ENCODE peak calls at places on chromosomes 6 and 20, in four cellular contexts. C, K, P and S are unnamed samples.
A peak's percentile ranks its signal among the peaks of the same experiment; 100 is the strongest.

GRCh38 chr6:31144296-31144969 is 5.6 kb upstream of the PSORS1C2 start:
- DNase-seq in K (no peak), C (no peak), P (no peak), S (no peak)

GRCh38 chr6:144559865-144560603 is 274.9 kb downstream of the UTRN start:
- DNase-seq in C (no peak), K (no peak), P (no peak), S (no peak)

GRCh38 chr20:37651932-37652331 is 41.9 kb upstream of the CTNNBL1 start:
- DNase-seq in C (no peak), P (peak; percentile 58), K (peak; percentile 18), S (no peak)

GRCh38 chr6:135182120-135182992 is 1.2 kb downstream of the MYB start:
- DNase-seq in P (no peak), K (no peak), C (no peak), S (no peak)

GRCh38 chr6:4518506-4518905 is 257.7 kb upstream of the CDYL start:
- DNase-seq in C (no peak), P (no peak), K (peak; percentile 54), S (peak; percentile 46)

GRCh38 chr20:2378893-2379292 is 1.8 kb upstream of the TGM6 start:
- DNase-seq in K (no peak), C (no peak), P (no peak), S (no peak)

GRCh38 chr6:45293306-45293705 is 34.8 kb upstream of the RUNX2 start:
- DNase-seq in P (no peak), C (no peak), K (no peak), S (no peak)

GRCh38 chr6:20589266-20589665 is 55.0 kb downstream of the CDKAL1 start:
- DNase-seq in P (no peak), K (no peak), C (no peak), S (no peak)

GRCh38 chr20:47230811-47231256 is 125.7 kb downstream of the ZMYND8 start:
- DNase-seq in P (no peak), C (no peak), K (no peak), S (no peak)

GRCh38 chr20:34693414-34693813 is 10.7 kb upstream of the TP53INP2 start:
- DNase-seq in C (no peak), P (peak; percentile 66), K (no peak), S (no peak)

GRCh38 chr20:21179796-21180195 is 53.9 kb downstream of the KIZ start:
- DNase-seq in C (no peak), P (no peak), K (no peak), S (no peak)

GRCh38 chr6:111625511-111626331 is 20.0 kb upstream of the TRAF3IP2 start:
- DNase-seq in C (no peak), P (peak; percentile 55), K (no peak), S (no peak)

GRCh38 chr20:2316847-2317495 is 21.2 kb downstream of the TGM3 start:
- DNase-seq in P (no peak), K (no peak), C (no peak), S (no peak)

GRCh38 chr20:64112691-64113443 is 5.5 kb upstream of the NPBWR2 start:
- DNase-seq in P (no peak), K (no peak), C (no peak), S (no peak)

GRCh38 chr20:7742479-7742878 is 197.8 kb downstream of the HAO1 start:
- DNase-seq in P (no peak), C (no peak), K (no peak), S (peak; percentile 37)

GRCh38 chr6:47852727-47853126 is 70.9 kb downstream of the OPN5 start:
- DNase-seq in K (no peak), C (no peak), P (no peak), S (no peak)

GRCh38 chr6:14017626-14018475 is 93.1 kb downstream of the RNF182 start:
- DNase-seq in C (no peak), K (no peak), P (no peak), S (no peak)

GRCh38 chr20:49583669-49584417 is 15.9 kb upstream of the PTGIS start:
- DNase-seq in C (no peak), P (peak; percentile 86), K (peak; percentile 82), S (peak; percentile 88)

GRCh38 chr20:21396921-21397340 is 395 bp downstream of the NKX2-4 start:
- DNase-seq in K (no peak), C (no peak), P (no peak), S (no peak)

GRCh38 chr6:67888886-67889681 is 746.0 kb upstream of the ADGRB3 start:
- DNase-seq in P (no peak), K (no peak), C (no peak), S (no peak)

GRCh38 chr20:23161244-23161875 is 75.2 kb upstream of the CD93 start:
- DNase-seq in P (no peak), K (no peak), C (no peak), S (no peak)

GRCh38 chr6:152271681-152272464 is 365.3 kb downstream of the SYNE1 start:
- DNase-seq in P (peak; percentile 37), K (no peak), C (no peak), S (no peak)

GRCh38 chr6:53629120-53629477 is 36.5 kb downstream of the KLHL31 start:
- DNase-seq in P (no peak), K (no peak), C (no peak), S (no peak)

GRCh38 chr6:14544689-14545088 is 427.1 kb downstream of the CD83 start:
- DNase-seq in K (no peak), C (no peak), P (no peak), S (no peak)

GRCh38 chr20:63177134-63177784 is 38.7 kb downstream of the YTHDF1 start:
- DNase-seq in P (no peak), C (no peak), K (no peak), S (no peak)

GRCh38 chr20:62427172-62428007 is at the start of gene RBBP8NL:
- DNase-seq in C (no peak), P (no peak), K (no peak), S (no peak)

GRCh38 chr6:75941509-75941908 is 131.0 kb downstream of the IMPG1 start:
- DNase-seq in C (no peak), K (no peak), P (no peak), S (no peak)

GRCh38 chr6:80223743-80224212 is 117.3 kb downstream of the BCKDHB start:
- DNase-seq in K (no peak), C (no peak), P (peak; percentile 36), S (no peak)

GRCh38 chr20:32028647-32029372 is 18.6 kb downstream of the CCM2L start:
- DNase-seq in P (no peak), K (no peak), C (no peak), S (no peak)

GRCh38 chr20:63335711-63336110 is 25.4 kb downstream of the CHRNA4 start:
- DNase-seq in P (peak; percentile 15), K (no peak), C (no peak), S (no peak)

DNA sequence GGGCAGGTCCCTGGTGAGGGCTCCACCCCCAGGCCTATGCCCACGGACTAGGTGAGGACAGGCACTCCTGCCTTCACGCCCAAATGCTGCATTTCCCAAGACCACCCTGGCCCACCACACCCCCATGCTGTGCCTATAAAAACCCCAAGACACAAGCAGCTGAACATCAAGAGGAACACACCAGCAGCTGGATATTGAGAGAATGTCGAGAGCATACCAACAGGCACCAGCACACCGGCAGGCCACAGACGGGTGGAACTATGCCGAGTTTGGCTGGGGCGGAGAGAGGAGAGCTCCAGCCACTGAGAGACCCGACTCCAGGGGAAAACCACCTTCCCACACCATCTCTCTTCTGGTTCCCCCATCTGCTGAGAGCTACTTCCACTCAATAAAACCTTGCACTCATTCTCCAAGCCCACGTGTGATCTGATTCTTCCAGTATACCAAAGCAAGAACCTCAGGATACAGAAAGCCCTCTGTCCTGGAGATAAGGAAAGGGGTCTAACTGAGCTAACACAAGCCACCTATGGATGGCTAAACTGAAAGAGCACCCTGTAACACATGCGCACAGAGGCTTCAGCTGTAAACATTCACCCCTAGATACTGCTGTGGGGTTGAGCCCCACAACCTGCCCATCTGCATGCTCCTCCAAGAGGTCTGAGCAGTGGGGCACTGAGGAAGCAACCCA is 316.2 kb downstream of the FOXC1 start:
- DNase-seq in P (no peak), K (no peak), C (no peak), S (no peak)
- H3K9me3 ChIP-seq in P (no peaks in the 10 kb centered on the region), K (no peaks in the 10 kb centered on the region), C (no peaks in the 10 kb centered on the region), S (no peaks in the 10 kb centered on the region)

GRCh38 chr6:103910018-103910417 is 949.7 kb downstream of the HACE1 start:
- DNase-seq in C (no peak), P (no peak), K (no peak), S (no peak)

DNA sequence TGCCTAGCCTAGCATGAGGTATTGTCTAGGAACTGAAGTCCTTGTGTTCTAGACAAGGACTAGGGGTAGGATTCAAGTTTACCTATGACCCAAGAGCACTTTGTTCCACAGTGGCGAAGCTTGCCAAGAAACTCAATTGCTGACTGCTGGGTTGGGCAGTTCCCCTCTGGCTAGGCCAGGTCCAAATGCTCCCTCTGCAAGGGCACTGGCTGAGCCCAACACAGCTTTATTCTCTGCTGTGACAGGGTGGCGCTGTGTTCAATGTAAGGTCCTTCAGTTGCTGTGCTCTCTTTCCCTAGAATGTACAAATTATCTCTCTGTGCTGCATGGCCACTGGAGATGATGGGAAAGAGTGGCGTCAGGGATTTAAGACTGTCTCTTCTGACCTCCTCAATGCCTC is 950.8 kb downstream of the HACE1 start:
- DNase-seq in K (no peak), C (no peak), P (no peak), S (no peak)
- H3K9me3 ChIP-seq in K (no peaks in the 10 kb centered on the region), C (peaks cover 13% of the 10 kb centered on the region), P (peaks cover 10% of the 10 kb centered on the region), S (peaks cover 10% of the 10 kb centered on the region)

GRCh38 chr20:41196653-41197225 is 59.4 kb downstream of the PLCG1 start:
- DNase-seq in C (no peak), P (no peak), K (no peak), S (no peak)

GRCh38 chr20:41187668-41188067 is 50.3 kb downstream of the PLCG1 start:
- DNase-seq in P (no peak), C (no peak), K (no peak), S (no peak)

GRCh38 chr20:41191562-41192500 is 54.5 kb downstream of the PLCG1 start:
- DNase-seq in P (no peak), C (no peak), K (no peak), S (no peak)

GRCh38 chr20:41198443-41198842 is 61.1 kb downstream of the PLCG1 start:
- DNase-seq in C (no peak), K (no peak), P (no peak), S (no peak)

DNA sequence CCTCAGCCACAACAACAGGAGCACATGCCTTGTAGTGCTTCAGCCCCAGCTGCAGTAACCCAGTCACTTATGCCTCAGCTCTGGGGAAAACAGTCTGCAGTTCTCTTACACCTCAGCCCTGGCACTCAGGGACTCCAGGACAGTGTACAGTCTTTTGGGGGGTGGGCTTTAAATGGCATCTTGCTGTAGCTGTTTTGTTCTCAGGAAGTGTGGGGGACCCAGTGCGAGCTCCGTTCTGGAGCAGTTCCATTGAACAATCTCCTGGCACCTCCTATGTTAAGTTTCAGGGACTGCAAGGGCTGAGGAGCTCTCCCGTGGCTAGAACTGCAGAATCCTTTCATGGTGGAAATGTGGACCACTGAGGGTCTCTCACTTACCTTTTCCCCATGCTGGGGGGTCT is 55.2 kb downstream of the PLCG1 start:
- DNase-seq in K (no peak), C (no peak), P (no peak), S (no peak)
- H3K9me3 ChIP-seq in K (peaks cover 9% of the 10 kb centered on the region), C (peaks cover 17% of the 10 kb centered on the region), P (peaks cover 6% of the 10 kb centered on the region), S (peaks cover 10% of the 10 kb centered on the region)

GRCh38 chr20:29302979-29303644 is 1954.4 kb upstream of the DEFB115 start:
- DNase-seq in P (no peak), C (no peak), K (no peak), S (no peak)

GRCh38 chr20:29300579-29301551 is 1956.6 kb upstream of the DEFB115 start:
- DNase-seq in K (no peak), P (no peak), C (no peak), S (no peak)

GRCh38 chr20:29298759-29299613 is 1958.5 kb upstream of the DEFB115 start:
- DNase-seq in C (no peak), K (no peak), P (no peak), S (no peak)

GRCh38 chr20:29299811-29300578 is 1957.5 kb upstream of the DEFB115 start:
- DNase-seq in C (no peak), P (no peak), K (no peak), S (no peak)

GRCh38 chr20:29301624-29302259 is 1955.7 kb upstream of the DEFB115 start:
- DNase-seq in K (no peak), C (no peak), P (no peak), S (no peak)
- H3K9me3 ChIP-seq in K (peaks cover 4% of the 10 kb centered on the region), C (peaks cover 74% of the 10 kb centered on the region), P (no peaks in the 10 kb centered on the region), S (peaks cover 73% of the 10 kb centered on the region)